ENCODE peak calls at places on chromosomes 4 and X, in four cellular contexts. One of them, this sample, is unnamed.

GRCh38 chrX:37383313-37383712 is 34.1 kb downstream of the PRRG1 start:
- DNase-seq in aorta: no peak
- DNase-seq in substantia nigra: no peak
- DNase-seq in psoas muscle: no peak
- DNase-seq in this sample: no peak

GRCh38 chr4:126701756-126702155 is 931.0 kb upstream of the INTU start:
- DNase-seq in aorta: no peak
- DNase-seq in substantia nigra: no peak
- DNase-seq in psoas muscle: peak
- DNase-seq in this sample: peak

GRCh38 chrX:78944351-78944750 is 840 bp upstream of the P2RY10 start:
- DNase-seq in aorta: no peak
- DNase-seq in substantia nigra: no peak
- DNase-seq in psoas muscle: no peak
- DNase-seq in this sample: no peak

GRCh38 chr4:89661490-89661889 is 175.5 kb downstream of the SNCA start:
- DNase-seq in aorta: no peak
- DNase-seq in substantia nigra: no peak
- DNase-seq in psoas muscle: no peak
- DNase-seq in this sample: peak

GRCh38 chrX:2608638-2609430 is 82.3 kb upstream of the CD99 start:
- DNase-seq in aorta: peak
- DNase-seq in substantia nigra: no peak
- DNase-seq in psoas muscle: peak
- DNase-seq in this sample: no peak

GRCh38 chr4:155207534-155208257 is 740 bp upstream of the NPY2R start:
- DNase-seq in aorta: peak
- DNase-seq in substantia nigra: no peak
- DNase-seq in psoas muscle: peak
- DNase-seq in this sample: peak

GRCh38 chr4:128163177-128164117 is 102.3 kb downstream of the LARP1B start:
- DNase-seq in aorta: no peak
- DNase-seq in substantia nigra: no peak
- DNase-seq in psoas muscle: no peak
- DNase-seq in this sample: peak

GRCh38 chrX:137234651-137235402 is 201.0 kb upstream of the GPR101 start:
- DNase-seq in aorta: no peak
- DNase-seq in substantia nigra: no peak
- DNase-seq in psoas muscle: no peak
- DNase-seq in this sample: no peak

GRCh38 chr4:38654273-38654672 is 9.7 kb upstream of the KLF3 start:
- DNase-seq in aorta: no peak
- DNase-seq in substantia nigra: no peak
- DNase-seq in psoas muscle: no peak
- DNase-seq in this sample: no peak

GRCh38 chr4:127165971-127166370 is 466.8 kb upstream of the INTU start:
- DNase-seq in aorta: no peak
- DNase-seq in substantia nigra: no peak
- DNase-seq in psoas muscle: no peak
- DNase-seq in this sample: peak

GRCh38 chrX:11398139-11398538 is 104.9 kb downstream of the AMELX start:
- DNase-seq in aorta: no peak
- DNase-seq in substantia nigra: no peak
- DNase-seq in psoas muscle: no peak
- DNase-seq in this sample: no peak

GRCh38 chr4:188869581-188869980 is 730.3 kb downstream of the TRIML1 start:
- DNase-seq in aorta: no peak
- DNase-seq in substantia nigra: no peak
- DNase-seq in psoas muscle: no peak
- DNase-seq in this sample: no peak

GRCh38 chr4:180280076-180280475 is 1963.1 kb upstream of the TENM3 start:
- DNase-seq in aorta: no peak
- DNase-seq in substantia nigra: no peak
- DNase-seq in psoas muscle: no peak
- DNase-seq in this sample: no peak

GRCh38 chr4:158750379-158750778 is 18.4 kb upstream of the FNIP2 start:
- DNase-seq in aorta: no peak
- DNase-seq in substantia nigra: no peak
- DNase-seq in psoas muscle: no peak
- DNase-seq in this sample: no peak

GRCh38 chrX:9529223-9529622 is 64.4 kb downstream of the TBL1X start:
- DNase-seq in aorta: no peak
- DNase-seq in substantia nigra: no peak
- DNase-seq in psoas muscle: no peak
- DNase-seq in this sample: no peak

GRCh38 chrX:10011261-10011931 is 44.2 kb downstream of the CLDN34 start:
- DNase-seq in aorta: no peak
- DNase-seq in substantia nigra: no peak
- DNase-seq in psoas muscle: no peak
- DNase-seq in this sample: no peak

GRCh38 chr4:20844311-20844710 is 144.1 kb downstream of the PACRGL start:
- DNase-seq in aorta: no peak
- DNase-seq in substantia nigra: no peak
- DNase-seq in psoas muscle: no peak
- DNase-seq in this sample: no peak

GRCh38 chr4:148648599-148648998 is 206.4 kb upstream of the NR3C2 start:
- DNase-seq in aorta: no peak
- DNase-seq in substantia nigra: no peak
- DNase-seq in psoas muscle: no peak
- DNase-seq in this sample: no peak

GRCh38 chr4:186845137-186845842 is 121.6 kb upstream of the FAT1 start:
- DNase-seq in aorta: peak
- DNase-seq in substantia nigra: no peak
- DNase-seq in psoas muscle: no peak
- DNase-seq in this sample: peak

GRCh38 chr4:110142461-110142860 is 56.0 kb downstream of the ELOVL6 start:
- DNase-seq in aorta: no peak
- DNase-seq in substantia nigra: no peak
- DNase-seq in psoas muscle: no peak
- DNase-seq in this sample: no peak

GRCh38 chr4:48079972-48080391 is 54.1 kb downstream of the TXK start:
- DNase-seq in aorta: no peak
- DNase-seq in substantia nigra: no peak
- DNase-seq in psoas muscle: no peak
- DNase-seq in this sample: peak

GRCh38 chr4:107780665-107781064 is 44.1 kb upstream of the SGMS2 start:
- DNase-seq in aorta: no peak
- DNase-seq in substantia nigra: no peak
- DNase-seq in psoas muscle: no peak
- DNase-seq in this sample: no peak

GRCh38 chr4:57832083-57832482 is 721.9 kb upstream of the IGFBP7 start:
- DNase-seq in aorta: no peak
- DNase-seq in substantia nigra: no peak
- DNase-seq in psoas muscle: no peak
- DNase-seq in this sample: no peak

GRCh38 chr4:36054750-36055467 is 189.4 kb downstream of the ARAP2 start:
- DNase-seq in aorta: no peak
- DNase-seq in substantia nigra: no peak
- DNase-seq in psoas muscle: no peak
- DNase-seq in this sample: peak

GRCh38 chr4:126065016-126065415 is 750.3 kb downstream of the FAT4 start:
- DNase-seq in aorta: no peak
- DNase-seq in substantia nigra: no peak
- DNase-seq in psoas muscle: no peak
- DNase-seq in this sample: no peak

GRCh38 chrX:17377047-17377692 is 2.2 kb downstream of the NHS start:
- DNase-seq in aorta: peak
- DNase-seq in substantia nigra: no peak
- DNase-seq in psoas muscle: peak
- DNase-seq in this sample: no peak

GRCh38 chrX:6738518-6739470 is 203.9 kb upstream of the VCX3A start:
- DNase-seq in aorta: no peak
- DNase-seq in substantia nigra: no peak
- DNase-seq in psoas muscle: no peak
- DNase-seq in this sample: no peak

GRCh38 chr4:1547863-1548637 is 136.1 kb downstream of the FAM53A start:
- DNase-seq in aorta: no peak
- DNase-seq in substantia nigra: no peak
- DNase-seq in psoas muscle: peak
- DNase-seq in this sample: no peak

GRCh38 chr4:7677799-7678301 is 243.1 kb upstream of the PSAPL1 start:
- DNase-seq in aorta: peak
- DNase-seq in substantia nigra: no peak
- DNase-seq in psoas muscle: peak
- DNase-seq in this sample: no peak

GRCh38 chrX:153761863-153762262 is 2.2 kb upstream of the PLXNB3 start:
- DNase-seq in aorta: no peak
- DNase-seq in substantia nigra: no peak
- DNase-seq in psoas muscle: no peak
- DNase-seq in this sample: no peak

GRCh38 chrX:149829751-149830191 is 48.0 kb downstream of the MAGEA9 start:
- DNase-seq in aorta: no peak
- DNase-seq in substantia nigra: no peak
- DNase-seq in psoas muscle: no peak
- DNase-seq in this sample: peak

GRCh38 chrX:6432211-6432610 is 102.7 kb downstream of the VCX3A start:
- DNase-seq in aorta: no peak
- DNase-seq in substantia nigra: no peak
- DNase-seq in psoas muscle: no peak
- DNase-seq in this sample: no peak

GRCh38 chrX:47697171-47697570 is 38.2 kb upstream of the UXT start:
- DNase-seq in aorta: no peak
- DNase-seq in substantia nigra: no peak
- DNase-seq in psoas muscle: no peak
- DNase-seq in this sample: peak

GRCh38 chr4:13907255-13907751 is 279.8 kb upstream of the BOD1L1 start:
- DNase-seq in aorta: no peak
- DNase-seq in substantia nigra: no peak
- DNase-seq in psoas muscle: no peak
- DNase-seq in this sample: peak

GRCh38 chrX:42797646-42798045 is 19.7 kb upstream of the PPP1R2C start:
- DNase-seq in aorta: no peak
- DNase-seq in substantia nigra: no peak
- DNase-seq in psoas muscle: no peak
- DNase-seq in this sample: peak

GRCh38 chr4:107379054-107379869 is 340.8 kb downstream of the PAPSS1 start:
- DNase-seq in aorta: no peak
- DNase-seq in substantia nigra: no peak
- DNase-seq in psoas muscle: no peak
- DNase-seq in this sample: peak

GRCh38 chrX:16826207-16826606 is 39.9 kb downstream of the TXLNG start:
- DNase-seq in aorta: no peak
- DNase-seq in substantia nigra: no peak
- DNase-seq in psoas muscle: no peak
- DNase-seq in this sample: no peak

GRCh38 chrX:24963823-24964222 is 51.9 kb downstream of the ARX start:
- DNase-seq in aorta: no peak
- DNase-seq in substantia nigra: no peak
- DNase-seq in psoas muscle: no peak
- DNase-seq in this sample: no peak

GRCh38 chr4:71156616-71157015 is 163.2 kb downstream of the DCK start:
- DNase-seq in aorta: no peak
- DNase-seq in substantia nigra: no peak
- DNase-seq in psoas muscle: no peak
- DNase-seq in this sample: no peak

GRCh38 chr4:186079698-186080097 is 10.7 kb downstream of the TLR3 start:
- DNase-seq in aorta: no peak
- DNase-seq in substantia nigra: no peak
- DNase-seq in psoas muscle: no peak
- DNase-seq in this sample: no peak

DNA sequence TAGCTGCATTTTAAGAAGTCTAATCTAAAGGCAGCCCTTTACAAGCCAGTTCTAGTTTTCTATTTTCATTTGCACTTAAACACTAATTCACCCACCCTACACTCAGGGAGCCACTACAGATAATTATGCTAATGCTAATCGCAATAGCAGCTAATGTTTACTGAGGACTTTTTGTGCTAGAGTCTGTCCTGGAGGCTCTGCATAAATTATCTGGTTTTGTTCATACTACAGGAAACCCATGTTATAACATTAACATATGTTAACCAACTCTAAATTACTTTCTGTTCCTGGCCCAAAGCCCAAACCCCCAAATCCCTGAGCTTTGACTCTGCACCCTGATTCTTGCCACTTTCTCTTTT is 476 bp upstream of the RADX start:
- DNase-seq in aorta: no peak
- DNase-seq in substantia nigra: no peak
- DNase-seq in psoas muscle: no peak
- DNase-seq in this sample: no peak
- H3K27ac ChIP-seq in aorta: no peak
- H3K27ac ChIP-seq in substantia nigra: peak
- H3K27ac ChIP-seq in psoas muscle: no peak
- H3K27ac ChIP-seq in this sample: no peak

GRCh38 chr4:145203400-145203799 is 23.0 kb upstream of the OTUD4 start:
- DNase-seq in aorta: no peak
- DNase-seq in substantia nigra: no peak
- DNase-seq in psoas muscle: no peak
- DNase-seq in this sample: no peak
- H3K27ac ChIP-seq in aorta: no peak
- H3K27ac ChIP-seq in substantia nigra: no peak
- H3K27ac ChIP-seq in psoas muscle: no peak
- H3K27ac ChIP-seq in this sample: no peak

DNA sequence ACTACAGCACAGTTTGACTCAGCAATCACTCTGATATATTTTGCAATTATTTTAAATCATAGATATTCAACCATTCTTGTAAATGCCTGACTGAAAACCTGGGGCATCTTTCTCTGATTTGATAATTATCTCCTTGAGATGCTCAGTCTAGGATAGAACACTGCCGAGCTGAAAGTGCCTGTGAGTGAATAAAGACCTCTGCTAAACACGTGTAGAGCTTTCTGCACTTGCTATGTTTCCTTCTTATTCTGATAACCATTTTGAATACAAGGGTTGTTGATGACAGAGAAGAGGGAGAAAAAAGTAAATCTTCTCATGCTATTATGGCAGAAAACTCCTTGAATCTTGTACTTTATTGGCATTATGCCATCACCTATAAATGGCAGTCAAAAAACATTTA is 1843.4 kb upstream of the IGFBP7 start:
- DNase-seq in aorta: no peak
- DNase-seq in substantia nigra: no peak
- DNase-seq in psoas muscle: no peak
- DNase-seq in this sample: no peak
- H3K27ac ChIP-seq in aorta: no peak
- H3K27ac ChIP-seq in substantia nigra: no peak
- H3K27ac ChIP-seq in psoas muscle: no peak
- H3K27ac ChIP-seq in this sample: no peak

DNA sequence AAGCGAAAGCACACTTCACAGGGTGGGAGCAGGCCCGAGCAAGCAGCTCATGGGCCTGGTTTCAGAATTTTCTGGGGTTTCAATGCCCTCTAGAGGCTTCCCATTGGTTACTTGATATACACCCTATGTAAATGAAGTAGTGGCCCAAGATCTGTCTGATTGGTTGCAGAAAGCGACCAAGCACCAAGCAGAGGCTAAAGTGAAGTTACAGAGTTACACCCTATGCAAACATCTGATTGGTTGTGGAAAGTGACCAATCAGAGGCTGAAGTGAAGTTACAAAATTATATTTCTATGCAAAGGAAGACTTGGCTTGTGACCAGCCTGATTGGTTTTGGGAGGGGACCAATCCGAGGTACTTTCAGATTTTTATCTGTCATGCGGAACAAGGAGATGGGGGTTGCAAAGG is 8.2 kb downstream of the FHIP1A start:
- DNase-seq in aorta: no peak
- DNase-seq in substantia nigra: no peak
- DNase-seq in psoas muscle: no peak
- DNase-seq in this sample: peak
- H3K27ac ChIP-seq in aorta: no peak
- H3K27ac ChIP-seq in substantia nigra: no peak
- H3K27ac ChIP-seq in psoas muscle: no peak
- H3K27ac ChIP-seq in this sample: peak